ENCODE peak calls at places on chromosomes 4 and X, in eight cellular contexts. L, J, V, X, M, N, W and Z are unnamed samples.

GRCh38 chrX:15043538-15043937 is 170.3 kb downstream of the MOSPD2 start:
- DNase-seq in X (no peak), L (no peak), N (no peak), M (peak; percentile 4), W (no peak), V (no peak), J (no peak), Z (no peak)

GRCh38 chr4:8872402-8873291 is 1.0 kb upstream of the HMX1 start:
- DNase-seq in L (no peak), N (no peak), W (no peak), V (no peak), M (no peak), X (no peak), J (no peak), Z (no peak)

GRCh38 chr4:23504094-23504493 is 385.8 kb downstream of the PPARGC1A start:
- DNase-seq in L (no peak), J (no peak), X (no peak), M (no peak), N (no peak), V (no peak), W (no peak), Z (no peak)

GRCh38 chr4:3451956-3452355 is 10.2 kb downstream of the HGFAC start:
- DNase-seq in L (no peak), M (peak; percentile 37), N (no peak), V (no peak), X (no peak), W (no peak), J (no peak), Z (no peak)

GRCh38 chrX:38879631-38880220 is 78.5 kb downstream of the MID1IP1 start:
- DNase-seq in L (no peak), M (peak; percentile 12), V (no peak), N (peak; percentile 10), X (no peak), W (no peak), J (no peak), Z (no peak)

GRCh38 chr4:76987153-76987562 is 37.6 kb downstream of the SEPTIN11 start:
- DNase-seq in N (no peak), V (no peak), W (no peak), L (no peak), X (no peak), J (no peak), M (no peak), Z (no peak)

GRCh38 chrX:25344191-25344936 is 328.6 kb upstream of the ARX start:
- DNase-seq in W (no peak), V (no peak), J (peak; percentile 70), L (no peak), M (peak; percentile 62), N (no peak), X (no peak), Z (no peak)

GRCh38 chrX:97399400-97399799 is 515.7 kb downstream of the RPA4 start:
- DNase-seq in J (no peak), M (peak; percentile 79), X (no peak), V (peak; percentile 17), L (no peak), N (no peak), W (no peak), Z (no peak)

GRCh38 chr4:159446266-159446976 is 343.5 kb downstream of the RAPGEF2 start:
- DNase-seq in X (peak; percentile 54), W (no peak), J (peak; percentile 69), M (peak; percentile 83), V (peak; percentile 54), N (no peak), L (peak; percentile 41), Z (peak; percentile 0)

GRCh38 chr4:3800351-3800750 is 34.2 kb downstream of the ADRA2C start:
- DNase-seq in X (no peak), V (no peak), M (no peak), N (no peak), W (no peak), J (no peak), L (no peak), Z (no peak)

GRCh38 chr4:98470831-98471230 is 187.6 kb downstream of the TSPAN5 start:
- DNase-seq in M (no peak), V (no peak), N (no peak), L (no peak), J (no peak), W (no peak), X (no peak), Z (no peak)

GRCh38 chrX:41512394-41512793 is 65.3 kb downstream of the NYX start:
- DNase-seq in J (no peak), M (no peak), L (no peak), X (no peak), N (no peak), V (peak; percentile 45), W (no peak), Z (no peak)

GRCh38 chr4:101730291-101731117 is 60.0 kb upstream of the BANK1 start:
- DNase-seq in V (peak; percentile 42), L (peak; percentile 24), M (peak; percentile 75), J (peak; percentile 64), X (peak; percentile 51), N (peak; percentile 17), W (no peak), Z (peak; percentile 1)

GRCh38 chr4:122010610-122011009 is 58.8 kb upstream of the TRPC3 start:
- DNase-seq in N (no peak), W (no peak), J (no peak), V (no peak), X (no peak), M (peak; percentile 6), L (no peak), Z (no peak)

GRCh38 chr4:41178372-41179085 is 35.8 kb downstream of the APBB2 start:
- DNase-seq in V (no peak), L (no peak), W (no peak), N (no peak), X (no peak), J (no peak), M (peak; percentile 52), Z (no peak)

GRCh38 chr4:139177049-139177887 is at the start of gene ELF2:
- DNase-seq in N (peak; percentile 75), J (peak; percentile 93), X (peak; percentile 83), L (peak; percentile 65), M (peak; percentile 88), V (peak; percentile 93), W (peak; percentile 70), Z (peak; percentile 84)

GRCh38 chr4:2141762-2142520 is 82.8 kb downstream of the NAT8L start:
- DNase-seq in W (no peak), N (no peak), M (no peak), J (no peak), V (peak; percentile 52), X (no peak), L (peak; percentile 23), Z (no peak)

GRCh38 chr4:146959692-146960091 is 14.0 kb upstream of the TTC29 start:
- DNase-seq in L (no peak), W (no peak), M (peak; percentile 32), V (no peak), J (no peak), X (no peak), N (no peak), Z (no peak)

GRCh38 chrX:109632906-109633504 is 8.0 kb upstream of the KCNE5 start:
- DNase-seq in V (no peak), N (no peak), W (no peak), J (peak; percentile 36), M (peak; percentile 9), L (peak; percentile 36), X (peak; percentile 40), Z (no peak)

GRCh38 chrX:118355225-118355920 is 9.5 kb downstream of the WDR44 start:
- DNase-seq in V (no peak), M (peak; percentile 56), N (no peak), L (no peak), W (no peak), J (no peak), X (no peak), Z (no peak)

GRCh38 chr4:76801621-76802545 is 96.1 kb downstream of the SOWAHB start:
- DNase-seq in M (no peak), J (peak; percentile 66), L (peak; percentile 20), W (no peak), X (peak; percentile 62), N (no peak), V (no peak), Z (no peak)

GRCh38 chr4:158172558-158173258 is at the start of gene GASK1B:
- DNase-seq in M (peak; percentile 79), V (peak; percentile 36), J (peak; percentile 47), N (no peak), L (no peak), X (peak; percentile 30), W (no peak), Z (no peak)

GRCh38 chr4:3470244-3471097 is 7.4 kb downstream of the DOK7 start:
- DNase-seq in N (no peak), J (no peak), L (no peak), M (no peak), V (no peak), X (no peak), W (no peak), Z (no peak)

GRCh38 chr4:125650557-125650956 is 335.8 kb downstream of the FAT4 start:
- DNase-seq in V (no peak), W (no peak), X (no peak), M (peak; percentile 9), J (no peak), L (no peak), N (no peak), Z (no peak)

GRCh38 chr4:74297556-74297955 is 10.7 kb upstream of the EPGN start:
- DNase-seq in X (no peak), V (no peak), M (peak; percentile 33), L (no peak), J (no peak), N (no peak), W (no peak), Z (no peak)

GRCh38 chr4:158236304-158237030 is 26.2 kb downstream of the TMEM144 start:
- DNase-seq in J (no peak), M (no peak), N (no peak), V (no peak), W (no peak), X (no peak), L (no peak), Z (no peak)

GRCh38 chr4:185881427-185881826 is 69.4 kb upstream of the SORBS2 start:
- DNase-seq in V (no peak), N (no peak), W (no peak), M (no peak), L (no peak), J (no peak), X (no peak), Z (no peak)

GRCh38 chr4:140186651-140187315 is 32.8 kb upstream of the MAML3 start:
- DNase-seq in J (no peak), N (no peak), W (no peak), V (no peak), L (no peak), X (no peak), M (peak; percentile 90), Z (no peak)

GRCh38 chrX:84187501-84188319 is at the start of gene RPS6KA6:
- DNase-seq in N (no peak), X (peak; percentile 63), V (peak; percentile 34), J (peak; percentile 53), L (peak; percentile 38), W (no peak), M (peak; percentile 38), Z (no peak)

GRCh38 chrX:129876734-129877395 is 29.1 kb upstream of the UTP14A start:
- DNase-seq in W (no peak), N (no peak), J (no peak), M (peak; percentile 70), V (no peak), X (no peak), L (no peak), Z (no peak)